ENCODE peak calls at places on chromosomes 12 and 14, in five cellular contexts. Y is heart right ventricle, U is choroid plexus epithelial cell, Q is AG09309, V is left lung. B is an unnamed sample.

GRCh38 chr14:102486513-102487203 is 22.9 kb downstream of the ANKRD9 start:
- DNase-seq in Y (no peak), U (no peak), Q (no peak), V (no peak), B (no peak)

GRCh38 chr14:94320243-94320642 is 2.9 kb downstream of the SERPINA6 start:
- DNase-seq in Y (no peak), U (no peak), Q (no peak), V (no peak), B (peak; percentile 65)

GRCh38 chr12:26125451-26126339 is 858 bp upstream of the BHLHE41 start:
- DNase-seq in Y (peak; percentile 68), U (peak; percentile 75), Q (no peak), V (peak; percentile 89), B (peak; percentile 77)

GRCh38 chr12:52428121-52428520 is 6.0 kb downstream of the KRT75 start:
- DNase-seq in Y (no peak), U (no peak), Q (no peak), V (peak; percentile 61), B (no peak)

GRCh38 chr12:79934309-79935020 is 432 bp downstream of the PPP1R12A start:
- DNase-seq in Y (no peak), U (peak; percentile 48), Q (no peak), V (peak; percentile 90), B (no peak)

GRCh38 chr12:29429999-29430698 is 49.2 kb upstream of the ERGIC2 start:
- DNase-seq in Y (no peak), U (no peak), Q (no peak), V (peak; percentile 36), B (no peak)

GRCh38 chr12:10641735-10642500 is 28.5 kb upstream of the MAGOHB start:
- DNase-seq in Y (no peak), U (peak; percentile 71), Q (no peak), V (no peak), B (no peak)

GRCh38 chr14:91228112-91229004 is 16.1 kb downstream of the GPR68 start:
- DNase-seq in Y (no peak), U (peak; percentile 35), Q (peak; percentile 48), V (no peak), B (no peak)

GRCh38 chr12:6158263-6158662 is 33.8 kb upstream of the VWF start:
- DNase-seq in Y (no peak), U (peak; percentile 34), Q (no peak), V (no peak), B (no peak)

GRCh38 chr14:50823051-50823762 is 7.8 kb downstream of the NIN start:
- DNase-seq in Y (no peak), U (no peak), Q (no peak), V (no peak), B (no peak)

GRCh38 chr14:97706814-97707213 is 909.6 kb downstream of the VRK1 start:
- DNase-seq in Y (no peak), U (no peak), Q (no peak), V (no peak), B (no peak)

DNA sequence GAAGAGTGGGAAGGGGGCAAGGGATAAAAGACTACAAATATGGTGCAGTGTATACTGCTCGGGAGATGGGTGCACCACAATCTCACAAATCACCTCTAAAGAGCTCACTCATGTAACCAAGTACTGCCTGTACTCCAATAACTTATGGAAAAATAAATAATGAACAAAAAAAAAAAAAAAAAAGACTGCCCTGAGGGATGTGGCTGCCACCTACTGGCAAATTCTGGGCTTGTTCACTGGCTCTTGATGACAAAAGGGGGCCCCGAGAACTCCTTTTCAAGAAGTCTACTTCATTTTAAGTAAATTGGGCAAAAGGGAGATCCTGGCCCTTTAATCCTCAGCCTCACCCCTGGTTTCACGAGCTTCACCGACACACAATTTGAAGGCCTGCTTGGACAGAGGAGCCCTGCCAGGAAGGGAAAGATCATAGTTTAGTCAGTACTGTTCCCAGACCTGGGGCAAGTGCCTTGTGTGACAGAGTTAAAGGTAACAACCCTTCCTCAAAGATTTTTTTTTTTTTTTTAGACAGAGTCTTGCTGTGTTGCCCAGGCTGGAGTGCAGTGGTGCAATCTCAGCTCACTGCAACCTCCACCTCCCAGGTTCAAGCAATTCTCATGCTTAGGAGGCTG is 26.1 kb upstream of the STAC3 start:
- DNase-seq in Y (no peak), U (peak; percentile 60), Q (no peak), V (no peak), B (no peak)
- TF ChIP-seq CTCF in Y (peak; percentile 20), U (peak; percentile 70), Q (peak; percentile 52), V (no peak), B (peak; percentile 34)

DNA sequence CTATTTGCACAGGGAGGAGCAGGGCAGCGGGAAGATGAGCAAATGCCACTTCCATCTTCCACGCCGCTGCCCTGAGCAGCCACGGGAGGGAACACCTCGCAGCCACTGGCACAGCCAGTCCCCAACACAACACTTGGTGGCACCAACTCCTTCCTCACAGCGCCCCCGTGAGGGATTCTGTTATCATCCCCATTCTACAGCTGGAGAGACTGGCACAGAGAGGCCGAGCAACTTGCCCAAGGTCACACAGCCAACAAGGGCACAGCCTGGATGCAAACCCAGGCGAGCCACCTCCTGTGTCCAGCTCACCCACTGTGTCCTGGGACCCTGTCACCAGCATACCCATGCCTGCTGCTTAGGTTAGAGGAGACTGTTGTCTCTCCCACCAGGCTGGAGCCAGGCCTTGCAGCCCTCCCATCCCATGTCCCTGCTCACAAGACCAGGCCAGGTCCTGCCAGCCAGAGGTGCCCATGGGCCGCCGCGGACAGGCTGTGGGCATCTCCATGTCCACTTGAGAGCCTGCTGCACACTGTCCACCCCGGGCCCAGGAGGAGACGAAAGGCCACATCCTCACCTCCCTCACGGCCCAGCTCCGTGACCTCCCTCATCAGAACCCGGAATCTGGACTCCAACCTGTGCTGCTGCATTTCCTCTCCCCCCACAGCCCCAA is 57.0 kb downstream of the NCOR2 start:
- DNase-seq in Y (no peak), U (peak; percentile 16), Q (no peak), V (no peak), B (no peak)
- TF ChIP-seq CTCF in Y (peak; percentile 6), U (peak; percentile 30), Q (no peak), V (no peak), B (no peak)

GRCh38 chr14:60532442-60532841 is 23.5 kb downstream of the SIX6 start:
- DNase-seq in Y (no peak), U (no peak), Q (no peak), V (no peak), B (no peak)
- TF ChIP-seq CTCF in Y (no peak), U (no peak), Q (no peak), V (no peak), B (no peak)

GRCh38 chr12:110254971-110255540 is 26.0 kb upstream of the ATP2A2 start:
- DNase-seq in Y (no peak), U (no peak), Q (no peak), V (no peak), B (peak; percentile 15)

GRCh38 chr12:110252716-110253115 is 28.3 kb upstream of the ATP2A2 start:
- DNase-seq in Y (peak; percentile 75), U (no peak), Q (no peak), V (no peak), B (peak; percentile 26)

GRCh38 chr12:110249716-110250225 is 31.3 kb upstream of the ATP2A2 start:
- DNase-seq in Y (peak; percentile 54), U (no peak), Q (no peak), V (no peak), B (peak; percentile 81)

GRCh38 chr12:110251381-110251780 is 29.7 kb upstream of the ATP2A2 start:
- DNase-seq in Y (no peak), U (no peak), Q (no peak), V (no peak), B (no peak)

GRCh38 chr12:110253176-110253575 is 27.9 kb upstream of the ATP2A2 start:
- DNase-seq in Y (peak; percentile 73), U (peak; percentile 69), Q (no peak), V (no peak), B (peak; percentile 69)
- TF ChIP-seq CTCF in Y (no peak), U (no peak), Q (no peak), V (no peak), B (no peak)

DNA sequence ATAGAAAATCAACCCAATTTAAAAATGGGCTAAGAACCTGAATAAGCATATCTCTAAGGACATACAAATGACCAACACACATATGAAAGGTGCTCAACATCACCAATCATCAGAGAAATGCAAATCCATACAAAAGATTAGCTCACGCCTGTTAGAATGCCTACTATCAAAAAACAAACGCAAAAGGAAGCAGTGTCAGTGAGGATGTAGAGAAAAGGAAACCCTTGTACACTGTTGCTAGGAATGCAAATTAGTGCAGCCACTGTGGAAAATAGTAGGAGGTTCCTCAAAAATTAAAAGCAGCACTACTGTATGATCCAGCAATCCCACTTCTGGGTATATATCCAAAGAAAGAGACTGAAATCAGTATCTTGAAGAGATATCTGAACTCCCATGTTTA is 133.0 kb downstream of the CPNE8 start:
- DNase-seq in Y (no peak), U (no peak), Q (no peak), V (no peak), B (no peak)
- TF ChIP-seq CTCF in Y (no peak), U (no peak), Q (no peak), V (no peak), B (no peak)

GRCh38 chr14:20332386-20332945 is 613 bp downstream of the CCNB1IP1 start:
- DNase-seq in Y (no peak), U (peak; percentile 19), Q (no peak), V (no peak), B (no peak)
- TF ChIP-seq CTCF in Y (no peak), U (no peak), Q (no peak), V (no peak), B (no peak)